ENCODE peak calls at places on chromosomes 4 and X, in eight cellular contexts. N is CD8-positive, alpha-beta T cell; F is left colon; A is mesothelial cell of epicardium; J is GM13977; K is HTR-8/SVneo; L is NCI-H1694 treated with DMSO at 0.1 percent for 48 hours; M is ELR. Z is an unnamed sample.
A peak's percentile ranks its signal among the peaks of the same experiment; 100 is the strongest.

GRCh38 chr4:71338846-71339593 is at the start of gene SLC4A4:
- DNase-seq in J (peak; percentile 67), N (no peak), A (no peak), F (no peak), L (no peak), M (peak; percentile 90), K (no peak), Z (no peak)

GRCh38 chrX:109660756-109661155 is 35.8 kb upstream of the KCNE5 start:
- DNase-seq in F (no peak), M (no peak), K (no peak), A (no peak), J (no peak), L (no peak), N (no peak), Z (no peak)

GRCh38 chrX:139290310-139290709 is 240.2 kb upstream of the F9 start:
- DNase-seq in K (no peak), A (no peak), L (no peak), N (no peak), F (no peak), J (no peak), M (peak; percentile 3), Z (no peak)

GRCh38 chrX:43560247-43560946 is 95.7 kb upstream of the MAOA start:
- DNase-seq in J (no peak), N (no peak), A (no peak), F (no peak), K (no peak), L (no peak), M (no peak), Z (no peak)

GRCh38 chrX:52082578-52082977 is 13.6 kb upstream of the MAGED4B start:
- DNase-seq in M (peak; percentile 34), J (no peak), N (no peak), A (no peak), K (no peak), L (no peak), F (no peak), Z (no peak)

GRCh38 chr4:33924239-33924638 is 2320.1 kb downstream of the ARAP2 start:
- DNase-seq in N (no peak), F (no peak), A (no peak), K (no peak), M (peak; percentile 73), L (no peak), J (no peak), Z (no peak)

GRCh38 chrX:101415180-101416130 is 7.4 kb downstream of the HNRNPH2 start:
- DNase-seq in F (no peak), J (peak; percentile 78), N (peak; percentile 38), K (no peak), L (peak; percentile 44), A (no peak), M (peak; percentile 73), Z (peak; percentile 60)

GRCh38 chrX:139882299-139882698 is 50.6 kb downstream of the ATP11C start:
- DNase-seq in M (peak; percentile 22), N (no peak), J (no peak), F (no peak), A (no peak), L (no peak), K (no peak), Z (no peak)

GRCh38 chrX:41110801-41111625 is 25.8 kb downstream of the USP9X start:
- DNase-seq in A (no peak), K (no peak), L (no peak), N (no peak), J (no peak), M (no peak), F (no peak), Z (no peak)

GRCh38 chr4:111027526-111027925 is 404.6 kb upstream of the PITX2 start:
- DNase-seq in N (no peak), J (no peak), F (no peak), M (peak; percentile 72), K (no peak), A (no peak), L (no peak), Z (no peak)

GRCh38 chr4:173930329-173930967 is 353.0 kb downstream of the FBXO8 start:
- DNase-seq in L (no peak), A (no peak), M (no peak), F (no peak), N (no peak), J (no peak), K (no peak), Z (no peak)

GRCh38 chrX:131907488-131908314 is 115.4 kb upstream of the STK26 start:
- DNase-seq in N (no peak), F (no peak), M (no peak), K (no peak), J (no peak), L (no peak), A (no peak), Z (no peak)

GRCh38 chr4:97359826-97360225 is 783.5 kb downstream of the STPG2 start:
- DNase-seq in J (no peak), L (no peak), M (no peak), A (no peak), K (no peak), F (no peak), N (no peak), Z (no peak)

GRCh38 chr4:30726090-30726668 is 6.0 kb downstream of the PCDH7 start:
- DNase-seq in K (no peak), L (no peak), F (no peak), M (peak; percentile 10), N (no peak), J (no peak), A (no peak), Z (no peak)

GRCh38 chr4:130419576-130419975 is 1323.6 kb downstream of the C4orf33 start:
- DNase-seq in J (no peak), F (no peak), A (no peak), N (no peak), L (no peak), M (peak; percentile 10), K (no peak), Z (no peak)

GRCh38 chrX:40949071-40949470 is 136.2 kb upstream of the USP9X start:
- DNase-seq in F (no peak), M (no peak), K (no peak), A (no peak), L (no peak), J (no peak), N (no peak), Z (no peak)

GRCh38 chr4:142238589-142238988 is 602.2 kb downstream of the IL15 start:
- DNase-seq in M (peak; percentile 46), L (no peak), K (no peak), F (no peak), N (no peak), A (no peak), J (no peak), Z (no peak)

GRCh38 chr4:142405021-142405991 is 440.8 kb downstream of the INPP4B start:
- DNase-seq in J (no peak), F (peak; percentile 33), A (peak; percentile 45), N (peak; percentile 27), K (peak; percentile 19), L (no peak), M (peak; percentile 83), Z (no peak)

GRCh38 chrX:22730542-22730941 is 269.2 kb upstream of the DDX53 start:
- DNase-seq in N (no peak), J (no peak), M (no peak), A (no peak), F (no peak), L (no peak), K (no peak), Z (no peak)

GRCh38 chr4:53618321-53618720 is 27.0 kb upstream of the LNX1 start:
- DNase-seq in K (no peak), A (no peak), N (no peak), F (no peak), J (no peak), L (no peak), M (no peak), Z (no peak)

GRCh38 chr4:114025176-114025777 is 45.8 kb upstream of the ARSJ start:
- DNase-seq in N (no peak), M (no peak), J (no peak), A (no peak), K (no peak), F (peak; percentile 71), L (no peak), Z (no peak)

GRCh38 chr4:40923326-40924095 is 173.8 kb downstream of the NSUN7 start:
- DNase-seq in F (no peak), N (no peak), J (no peak), M (no peak), K (no peak), A (no peak), L (no peak), Z (peak; percentile 86)

GRCh38 chr4:189022441-189023035 is 883.3 kb downstream of the TRIML1 start:
- DNase-seq in J (no peak), M (peak; percentile 34), L (no peak), A (no peak), F (no peak), K (peak; percentile 29), N (no peak), Z (no peak)

GRCh38 chr4:33911951-33912350 is 2332.4 kb downstream of the ARAP2 start:
- DNase-seq in M (no peak), J (no peak), A (no peak), K (no peak), F (no peak), L (no peak), N (no peak), Z (no peak)

GRCh38 chr4:159941076-159941475 is 838.2 kb downstream of the RAPGEF2 start:
- DNase-seq in F (no peak), J (no peak), M (no peak), N (no peak), L (no peak), A (no peak), K (no peak), Z (no peak)